ENCODE peak calls at places on chromosomes 12 and 14, in eight cellular contexts. One of them, this sample, is unnamed.
A peak's percentile ranks its signal among the peaks of the same experiment; 100 is the strongest.

GRCh38 chr12:14811486-14811885 is 2.5 kb downstream of the SMCO3 start:
- DNase-seq in heart right ventricle: no peak
- DNase-seq in CD8-positive, alpha-beta memory T cell: no peak
- DNase-seq in ovary: no peak
- DNase-seq in upper lobe of right lung: no peak
- DNase-seq in HepG2: no peak
- DNase-seq in cardiac muscle cell: no peak
- DNase-seq in heart left ventricle: no peak
- DNase-seq in this sample: no peak

GRCh38 chr12:26845057-26845666 is 12.2 kb upstream of the ITPR2 start:
- DNase-seq in CD8-positive, alpha-beta memory T cell: no peak
- DNase-seq in heart left ventricle: peak; percentile 67
- DNase-seq in cardiac muscle cell: peak; percentile 76
- DNase-seq in upper lobe of right lung: peak; percentile 73
- DNase-seq in heart right ventricle: peak; percentile 58
- DNase-seq in HepG2: peak; percentile 51
- DNase-seq in ovary: peak; percentile 59
- DNase-seq in this sample: no peak

GRCh38 chr12:101305226-101305779 is 25.4 kb downstream of the UTP20 start:
- DNase-seq in ovary: no peak
- DNase-seq in heart right ventricle: no peak
- DNase-seq in heart left ventricle: no peak
- DNase-seq in cardiac muscle cell: no peak
- DNase-seq in upper lobe of right lung: no peak
- DNase-seq in HepG2: no peak
- DNase-seq in CD8-positive, alpha-beta memory T cell: no peak
- DNase-seq in this sample: peak; percentile 8

GRCh38 chr12:31478898-31479297 is 112.0 kb downstream of the DENND5B start:
- DNase-seq in ovary: no peak
- DNase-seq in HepG2: no peak
- DNase-seq in upper lobe of right lung: no peak
- DNase-seq in CD8-positive, alpha-beta memory T cell: no peak
- DNase-seq in cardiac muscle cell: no peak
- DNase-seq in heart right ventricle: no peak
- DNase-seq in heart left ventricle: no peak
- DNase-seq in this sample: no peak

GRCh38 chr12:116427200-116427932 is 131.8 kb upstream of the MAP1LC3B2 start:
- DNase-seq in upper lobe of right lung: no peak
- DNase-seq in ovary: no peak
- DNase-seq in cardiac muscle cell: peak; percentile 63
- DNase-seq in heart right ventricle: no peak
- DNase-seq in CD8-positive, alpha-beta memory T cell: no peak
- DNase-seq in heart left ventricle: no peak
- DNase-seq in HepG2: no peak
- DNase-seq in this sample: no peak

GRCh38 chr12:84159245-84159644 is 753.4 kb downstream of the SLC6A15 start:
- DNase-seq in cardiac muscle cell: no peak
- DNase-seq in heart right ventricle: no peak
- DNase-seq in CD8-positive, alpha-beta memory T cell: no peak
- DNase-seq in heart left ventricle: no peak
- DNase-seq in upper lobe of right lung: no peak
- DNase-seq in HepG2: no peak
- DNase-seq in ovary: no peak
- DNase-seq in this sample: no peak

GRCh38 chr14:52553002-52553670 is 500 bp downstream of the GPR137C start:
- DNase-seq in CD8-positive, alpha-beta memory T cell: peak; percentile 70
- DNase-seq in cardiac muscle cell: peak; percentile 16
- DNase-seq in heart left ventricle: peak; percentile 20
- DNase-seq in ovary: peak; percentile 40
- DNase-seq in upper lobe of right lung: peak; percentile 71
- DNase-seq in HepG2: no peak
- DNase-seq in heart right ventricle: no peak
- DNase-seq in this sample: peak; percentile 22

GRCh38 chr12:131810672-131811071 is 17.5 kb upstream of the MMP17 start:
- DNase-seq in HepG2: no peak
- DNase-seq in cardiac muscle cell: no peak
- DNase-seq in upper lobe of right lung: no peak
- DNase-seq in CD8-positive, alpha-beta memory T cell: no peak
- DNase-seq in heart left ventricle: no peak
- DNase-seq in ovary: no peak
- DNase-seq in heart right ventricle: no peak
- DNase-seq in this sample: no peak

GRCh38 chr14:103576371-103577024 is 13.7 kb downstream of the COA8 start:
- DNase-seq in HepG2: no peak
- DNase-seq in cardiac muscle cell: peak; percentile 94
- DNase-seq in ovary: peak; percentile 88
- DNase-seq in heart right ventricle: peak; percentile 86
- DNase-seq in heart left ventricle: peak; percentile 91
- DNase-seq in CD8-positive, alpha-beta memory T cell: no peak
- DNase-seq in upper lobe of right lung: peak; percentile 95
- DNase-seq in this sample: peak; percentile 85

GRCh38 chr14:33848706-33849454 is 102.0 kb downstream of the EGLN3 start:
- DNase-seq in CD8-positive, alpha-beta memory T cell: no peak
- DNase-seq in heart right ventricle: peak; percentile 51
- DNase-seq in HepG2: peak; percentile 81
- DNase-seq in upper lobe of right lung: no peak
- DNase-seq in cardiac muscle cell: peak; percentile 77
- DNase-seq in heart left ventricle: peak; percentile 62
- DNase-seq in ovary: peak; percentile 22
- DNase-seq in this sample: peak; percentile 34

GRCh38 chr12:53223391-53224267 is 8.4 kb downstream of the RARG start:
- DNase-seq in heart right ventricle: peak; percentile 45
- DNase-seq in ovary: no peak
- DNase-seq in heart left ventricle: peak; percentile 70
- DNase-seq in CD8-positive, alpha-beta memory T cell: no peak
- DNase-seq in HepG2: no peak
- DNase-seq in upper lobe of right lung: no peak
- DNase-seq in cardiac muscle cell: peak; percentile 79
- DNase-seq in this sample: no peak

GRCh38 chr14:103541944-103542544 is 13.0 kb downstream of the TRMT61A start:
- DNase-seq in HepG2: no peak
- DNase-seq in upper lobe of right lung: no peak
- DNase-seq in CD8-positive, alpha-beta memory T cell: no peak
- DNase-seq in heart left ventricle: no peak
- DNase-seq in cardiac muscle cell: no peak
- DNase-seq in heart right ventricle: peak; percentile 20
- DNase-seq in ovary: no peak
- DNase-seq in this sample: no peak

GRCh38 chr14:88986146-88986841 is 161.8 kb downstream of the TTC8 start:
- DNase-seq in heart right ventricle: peak; percentile 15
- DNase-seq in cardiac muscle cell: peak; percentile 86
- DNase-seq in ovary: peak; percentile 20
- DNase-seq in HepG2: no peak
- DNase-seq in heart left ventricle: peak; percentile 8
- DNase-seq in upper lobe of right lung: no peak
- DNase-seq in CD8-positive, alpha-beta memory T cell: no peak
- DNase-seq in this sample: peak; percentile 44

GRCh38 chr14:88987516-88987915 is 163.1 kb downstream of the TTC8 start:
- DNase-seq in CD8-positive, alpha-beta memory T cell: no peak
- DNase-seq in ovary: no peak
- DNase-seq in heart left ventricle: no peak
- DNase-seq in upper lobe of right lung: no peak
- DNase-seq in cardiac muscle cell: no peak
- DNase-seq in heart right ventricle: no peak
- DNase-seq in HepG2: no peak
- DNase-seq in this sample: peak; percentile 40

GRCh38 chr14:88981948-88982347 is 157.5 kb downstream of the TTC8 start:
- DNase-seq in ovary: no peak
- DNase-seq in heart right ventricle: no peak
- DNase-seq in upper lobe of right lung: no peak
- DNase-seq in heart left ventricle: no peak
- DNase-seq in HepG2: no peak
- DNase-seq in cardiac muscle cell: no peak
- DNase-seq in CD8-positive, alpha-beta memory T cell: no peak
- DNase-seq in this sample: no peak

GRCh38 chr14:88985654-88986053 is 161.2 kb downstream of the TTC8 start:
- DNase-seq in CD8-positive, alpha-beta memory T cell: no peak
- DNase-seq in cardiac muscle cell: peak; percentile 18
- DNase-seq in upper lobe of right lung: no peak
- DNase-seq in heart right ventricle: no peak
- DNase-seq in HepG2: no peak
- DNase-seq in ovary: no peak
- DNase-seq in heart left ventricle: no peak
- DNase-seq in this sample: no peak

GRCh38 chr14:88983755-88984154 is 159.3 kb downstream of the TTC8 start:
- DNase-seq in heart right ventricle: no peak
- DNase-seq in HepG2: no peak
- DNase-seq in cardiac muscle cell: peak; percentile 86
- DNase-seq in heart left ventricle: no peak
- DNase-seq in ovary: no peak
- DNase-seq in CD8-positive, alpha-beta memory T cell: no peak
- DNase-seq in upper lobe of right lung: no peak
- DNase-seq in this sample: peak; percentile 78
- H3K27ac ChIP-seq in heart right ventricle: no peak overlapping the region
- H3K27ac ChIP-seq in HepG2: no peak overlapping the region
- H3K27ac ChIP-seq in cardiac muscle cell: no peak overlapping the region
- H3K27ac ChIP-seq in heart left ventricle: no peak overlapping the region
- H3K27ac ChIP-seq in ovary: no peak overlapping the region
- H3K27ac ChIP-seq in CD8-positive, alpha-beta memory T cell: no peak overlapping the region
- H3K27ac ChIP-seq in upper lobe of right lung: no peak overlapping the region
- H3K27ac ChIP-seq in this sample: no peak overlapping the region

GRCh38 chr14:31228533-31228932 is 20.9 kb upstream of the HECTD1 start:
- DNase-seq in upper lobe of right lung: no peak
- DNase-seq in heart left ventricle: no peak
- DNase-seq in ovary: no peak
- DNase-seq in heart right ventricle: no peak
- DNase-seq in CD8-positive, alpha-beta memory T cell: no peak
- DNase-seq in HepG2: no peak
- DNase-seq in cardiac muscle cell: peak; percentile 60
- DNase-seq in this sample: no peak
- H3K27ac ChIP-seq in upper lobe of right lung: peak overlapping the region; percentile 60
- H3K27ac ChIP-seq in heart left ventricle: no peak overlapping the region
- H3K27ac ChIP-seq in ovary: no peak overlapping the region
- H3K27ac ChIP-seq in heart right ventricle: peak overlapping the region; percentile 77
- H3K27ac ChIP-seq in CD8-positive, alpha-beta memory T cell: no peak overlapping the region
- H3K27ac ChIP-seq in HepG2: peak overlapping the region; percentile 72
- H3K27ac ChIP-seq in cardiac muscle cell: peak overlapping the region; percentile 16
- H3K27ac ChIP-seq in this sample: no peak overlapping the region

DNA sequence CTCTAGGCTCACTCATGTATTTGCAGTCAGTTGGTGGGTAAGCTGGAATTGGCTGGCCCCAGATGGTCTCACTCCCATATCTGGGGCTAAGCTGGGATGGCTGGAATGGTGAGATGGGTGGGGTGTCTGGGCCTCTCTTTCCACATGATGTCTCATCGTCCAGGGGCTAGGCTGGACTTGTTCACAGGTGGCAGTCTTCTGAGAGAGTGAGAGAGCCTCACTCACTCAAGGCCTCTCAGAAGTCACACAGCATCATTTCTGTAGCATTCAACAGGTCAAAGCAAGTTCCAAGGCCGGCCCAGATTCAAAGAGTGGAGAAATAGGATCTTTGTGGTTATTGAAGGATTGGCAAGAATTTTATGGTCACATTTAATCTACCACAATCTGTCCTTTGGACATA is 102.7 kb downstream of the UNC79 start:
- DNase-seq in upper lobe of right lung: no peak
- DNase-seq in heart left ventricle: no peak
- DNase-seq in CD8-positive, alpha-beta memory T cell: no peak
- DNase-seq in ovary: no peak
- DNase-seq in HepG2: no peak
- DNase-seq in heart right ventricle: no peak
- DNase-seq in cardiac muscle cell: no peak
- DNase-seq in this sample: peak; percentile 34
- H3K27ac ChIP-seq in upper lobe of right lung: no peak overlapping the region
- H3K27ac ChIP-seq in heart left ventricle: no peak overlapping the region
- H3K27ac ChIP-seq in CD8-positive, alpha-beta memory T cell: no peak overlapping the region
- H3K27ac ChIP-seq in ovary: no peak overlapping the region
- H3K27ac ChIP-seq in HepG2: no peak overlapping the region
- H3K27ac ChIP-seq in heart right ventricle: no peak overlapping the region
- H3K27ac ChIP-seq in cardiac muscle cell: no peak overlapping the region
- H3K27ac ChIP-seq in this sample: peak overlapping the region; percentile 35

GRCh38 chr14:83757896-83758295 is 1772.0 kb upstream of the FLRT2 start:
- DNase-seq in CD8-positive, alpha-beta memory T cell: no peak
- DNase-seq in HepG2: no peak
- DNase-seq in heart right ventricle: no peak
- DNase-seq in heart left ventricle: no peak
- DNase-seq in upper lobe of right lung: no peak
- DNase-seq in ovary: no peak
- DNase-seq in cardiac muscle cell: peak; percentile 40
- DNase-seq in this sample: no peak
- H3K27ac ChIP-seq in CD8-positive, alpha-beta memory T cell: no peak overlapping the region
- H3K27ac ChIP-seq in HepG2: no peak overlapping the region
- H3K27ac ChIP-seq in heart right ventricle: no peak overlapping the region
- H3K27ac ChIP-seq in heart left ventricle: no peak overlapping the region
- H3K27ac ChIP-seq in upper lobe of right lung: no peak overlapping the region
- H3K27ac ChIP-seq in ovary: no peak overlapping the region
- H3K27ac ChIP-seq in cardiac muscle cell: no peak overlapping the region
- H3K27ac ChIP-seq in this sample: no peak overlapping the region

DNA sequence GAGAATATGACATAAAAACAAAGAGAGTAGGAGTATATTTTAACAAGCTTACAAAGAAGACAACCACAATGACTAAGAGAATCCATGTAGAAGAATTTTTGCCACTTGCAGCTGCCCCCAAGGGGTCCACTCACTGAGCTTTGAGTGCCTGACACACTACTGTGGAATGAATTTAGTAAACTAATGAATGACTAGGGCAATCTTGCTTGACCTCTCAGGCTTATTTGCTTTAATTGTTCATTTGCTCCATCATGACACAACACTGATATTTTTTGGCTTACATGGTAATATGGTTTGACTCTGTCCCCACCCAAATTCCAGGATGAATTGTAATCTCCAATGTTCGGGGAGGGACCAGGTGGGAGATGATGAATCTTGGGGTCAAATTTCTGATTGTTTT is 249.1 kb upstream of the FAR2 start:
- DNase-seq in CD8-positive, alpha-beta memory T cell: no peak
- DNase-seq in heart left ventricle: no peak
- DNase-seq in HepG2: no peak
- DNase-seq in cardiac muscle cell: no peak
- DNase-seq in ovary: no peak
- DNase-seq in upper lobe of right lung: no peak
- DNase-seq in heart right ventricle: no peak
- DNase-seq in this sample: peak; percentile 13
- H3K27ac ChIP-seq in CD8-positive, alpha-beta memory T cell: no peak overlapping the region
- H3K27ac ChIP-seq in heart left ventricle: no peak overlapping the region
- H3K27ac ChIP-seq in HepG2: no peak overlapping the region
- H3K27ac ChIP-seq in cardiac muscle cell: no peak overlapping the region
- H3K27ac ChIP-seq in ovary: no peak overlapping the region
- H3K27ac ChIP-seq in upper lobe of right lung: no peak overlapping the region
- H3K27ac ChIP-seq in heart right ventricle: no peak overlapping the region
- H3K27ac ChIP-seq in this sample: no peak overlapping the region